ENCODE peak calls at places on chromosomes 11 and 22, in seven cellular contexts. Q is mesendoderm, D is HCT116, G is IMR-90, B is transverse colon, W is tibial nerve, O is small intestine. R is an unnamed sample.

GRCh38 chr22:39312410-39312809 is 7.0 kb downstream of the RPL3 start:
- DNase-seq in Q (no peak), D (no peak), G (no peak), B (no peak), W (no peak), O (no peak), R (no peak)

GRCh38 chr11:128846985-128847384 is 20.1 kb downstream of the KCNJ1 start:
- DNase-seq in Q (no peak), D (no peak), G (no peak), B (no peak), W (no peak), O (no peak), R (no peak)

GRCh38 chr11:46710821-46711269 is 8.2 kb upstream of the F2 start:
- DNase-seq in Q (no peak), D (no peak), G (peak), B (peak), W (peak), O (no peak), R (no peak)

GRCh38 chr11:70066628-70067027 is 11.5 kb upstream of the ANO1 start:
- DNase-seq in Q (no peak), D (no peak), G (no peak), B (no peak), W (no peak), O (no peak), R (no peak)

GRCh38 chr11:11155962-11156815 is 196.9 kb downstream of the CSNK2A3 start:
- DNase-seq in Q (peak), D (peak), G (no peak), B (no peak), W (no peak), O (no peak), R (no peak)

GRCh38 chr11:10727259-10727851 is 23.7 kb upstream of the CTR9 start:
- DNase-seq in Q (no peak), D (no peak), G (peak), B (no peak), W (no peak), O (no peak), R (no peak)

GRCh38 chr11:93236741-93237675 is 39.2 kb upstream of the SLC36A4 start:
- DNase-seq in Q (peak), D (peak), G (peak), B (peak), W (no peak), O (peak), R (no peak)

GRCh38 chr11:26749927-26750326 is 28.1 kb upstream of the SLC5A12 start:
- DNase-seq in Q (no peak), D (no peak), G (no peak), B (no peak), W (no peak), O (no peak), R (no peak)

GRCh38 chr11:26805001-26805400 is 83.1 kb upstream of the SLC5A12 start:
- DNase-seq in Q (peak), D (no peak), G (no peak), B (no peak), W (no peak), O (no peak), R (no peak)

GRCh38 chr11:3809624-3809928 is 1.2 kb downstream of the PGAP2 start:
- DNase-seq in Q (peak), D (no peak), G (no peak), B (no peak), W (no peak), O (no peak), R (no peak)

GRCh38 chr22:37207981-37208380 is 4.3 kb downstream of the SSTR3 start:
- DNase-seq in Q (no peak), D (no peak), G (no peak), B (no peak), W (no peak), O (no peak), R (no peak)

GRCh38 chr11:2459796-2460531 is 15.2 kb downstream of the KCNQ1 start:
- DNase-seq in Q (no peak), D (no peak), G (no peak), B (peak), W (no peak), O (no peak), R (no peak)

GRCh38 chr11:130089669-130090063 is 20.0 kb downstream of the APLP2 start:
- DNase-seq in Q (no peak), D (no peak), G (no peak), B (no peak), W (no peak), O (no peak), R (no peak)

GRCh38 chr11:32113637-32114203 is 22.8 kb downstream of the RCN1 start:
- DNase-seq in Q (peak), D (no peak), G (no peak), B (no peak), W (no peak), O (no peak), R (no peak)

GRCh38 chr11:132888226-132888625 is 644.1 kb downstream of the OPCML start:
- DNase-seq in Q (no peak), D (no peak), G (peak), B (no peak), W (no peak), O (no peak), R (no peak)

GRCh38 chr11:35466058-35466457 is 46.7 kb upstream of the SLC1A2 start:
- DNase-seq in Q (no peak), D (no peak), G (no peak), B (no peak), W (no peak), O (no peak), R (no peak)

GRCh38 chr11:86551286-86551685 is 121.1 kb downstream of the ME3 start:
- DNase-seq in Q (peak), D (no peak), G (peak), B (no peak), W (no peak), O (peak), R (peak)

GRCh38 chr22:25700996-25701815 is 40.8 kb upstream of the MYO18B start:
- DNase-seq in Q (no peak), D (no peak), G (peak), B (no peak), W (no peak), O (no peak), R (peak)

GRCh38 chr11:114134870-114135269 is 75.4 kb downstream of the ZBTB16 start:
- DNase-seq in Q (peak), D (no peak), G (peak), B (peak), W (no peak), O (no peak), R (no peak)

GRCh38 chr11:65964906-65965305 is 3.4 kb downstream of the SART1 start:
- DNase-seq in Q (no peak), D (no peak), G (no peak), B (no peak), W (no peak), O (no peak), R (no peak)

GRCh38 chr11:832529-833113 is at the start of gene CD151:
- DNase-seq in Q (peak), D (no peak), G (peak), B (peak), W (no peak), O (peak), R (no peak)

GRCh38 chr11:104036603-104037394 is at the start of gene DDI1:
- DNase-seq in Q (no peak), D (no peak), G (no peak), B (no peak), W (no peak), O (no peak), R (no peak)

GRCh38 chr11:2271077-2271326 is 614 bp upstream of the ASCL2 start:
- DNase-seq in Q (no peak), D (no peak), G (no peak), B (peak), W (no peak), O (peak), R (no peak)

GRCh38 chr11:8871283-8871775 is 39.7 kb upstream of the AKIP1 start:
- DNase-seq in Q (peak), D (peak), G (peak), B (peak), W (peak), O (peak), R (peak)

GRCh38 chr22:36144886-36145541 is 15.5 kb downstream of the APOL3 start:
- DNase-seq in Q (peak), D (peak), G (peak), B (peak), W (no peak), O (peak), R (peak)

GRCh38 chr11:31786996-31787685 is 24.0 kb downstream of the PAX6 start:
- DNase-seq in Q (no peak), D (no peak), G (no peak), B (no peak), W (no peak), O (no peak), R (no peak)

GRCh38 chr11:128848815-128849455 is 18.2 kb downstream of the KCNJ1 start:
- DNase-seq in Q (peak), D (peak), G (peak), B (peak), W (no peak), O (peak), R (no peak)

GRCh38 chr11:65920035-65920802 is 993 bp downstream of the DRAP1 start:
- DNase-seq in Q (no peak), D (no peak), G (no peak), B (peak), W (no peak), O (no peak), R (peak)

GRCh38 chr11:72144807-72145565 is 9.5 kb downstream of the FOLR3 start:
- DNase-seq in Q (no peak), D (no peak), G (peak), B (no peak), W (no peak), O (peak), R (peak)

GRCh38 chr11:118620529-118621070 is 13.2 kb downstream of the PHLDB1 start:
- DNase-seq in Q (no peak), D (no peak), G (no peak), B (no peak), W (no peak), O (no peak), R (no peak)

GRCh38 chr11:118615996-118616395 is 8.6 kb downstream of the PHLDB1 start:
- DNase-seq in Q (peak), D (no peak), G (no peak), B (no peak), W (peak), O (no peak), R (no peak)

GRCh38 chr11:118619444-118620205 is 12.2 kb downstream of the PHLDB1 start:
- DNase-seq in Q (no peak), D (no peak), G (peak), B (no peak), W (no peak), O (no peak), R (peak)

GRCh38 chr11:118618991-118619375 is 11.6 kb downstream of the PHLDB1 start:
- DNase-seq in Q (no peak), D (no peak), G (peak), B (no peak), W (peak), O (no peak), R (peak)

GRCh38 chr11:118618115-118618990 is 10.9 kb downstream of the PHLDB1 start:
- DNase-seq in Q (no peak), D (no peak), G (peak), B (no peak), W (peak), O (no peak), R (peak)
- H3K4me3 ChIP-seq in Q (no peak), D (no peak), G (no peak), B (no peak), W (peak), O (no peak), R (no peak)

GRCh38 chr11:81420668-81421550 is 1312.8 kb downstream of the FAM181B start:
- DNase-seq in Q (peak), D (no peak), G (no peak), B (no peak), W (no peak), O (no peak), R (no peak)
- H3K4me3 ChIP-seq in Q (no peak), D (no peak), G (no peak), B (no peak), W (no peak), O (no peak), R (no peak)

DNA sequence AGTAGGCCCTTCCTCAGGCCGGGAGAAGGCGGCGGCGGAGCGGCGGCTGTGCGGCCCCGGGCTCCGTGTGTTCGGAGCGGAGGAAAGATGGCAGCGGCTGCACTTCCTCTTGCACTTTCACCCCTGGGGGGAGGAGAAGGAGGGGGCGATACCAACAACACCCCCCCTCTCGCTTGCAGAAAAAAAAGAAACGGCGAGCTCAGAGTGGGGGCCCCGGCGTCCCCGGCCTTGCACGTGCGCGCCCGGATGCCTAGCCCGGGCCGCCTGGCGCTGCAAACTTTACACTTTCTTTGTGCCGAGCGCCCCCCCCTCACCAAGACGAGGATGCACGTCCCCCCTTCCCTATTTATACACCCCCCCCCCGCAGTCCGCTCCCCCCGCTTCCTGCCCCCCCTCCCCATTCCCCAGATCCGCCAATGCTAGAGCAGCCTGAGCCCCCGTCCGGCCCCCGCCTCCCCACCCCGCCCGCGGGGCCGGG is at the start of gene PATZ1:
- DNase-seq in Q (peak), D (peak), G (peak), B (peak), W (peak), O (peak), R (peak)
- H3K4me3 ChIP-seq in Q (peak), D (peak), G (peak), B (peak), W (peak), O (peak), R (peak)

DNA sequence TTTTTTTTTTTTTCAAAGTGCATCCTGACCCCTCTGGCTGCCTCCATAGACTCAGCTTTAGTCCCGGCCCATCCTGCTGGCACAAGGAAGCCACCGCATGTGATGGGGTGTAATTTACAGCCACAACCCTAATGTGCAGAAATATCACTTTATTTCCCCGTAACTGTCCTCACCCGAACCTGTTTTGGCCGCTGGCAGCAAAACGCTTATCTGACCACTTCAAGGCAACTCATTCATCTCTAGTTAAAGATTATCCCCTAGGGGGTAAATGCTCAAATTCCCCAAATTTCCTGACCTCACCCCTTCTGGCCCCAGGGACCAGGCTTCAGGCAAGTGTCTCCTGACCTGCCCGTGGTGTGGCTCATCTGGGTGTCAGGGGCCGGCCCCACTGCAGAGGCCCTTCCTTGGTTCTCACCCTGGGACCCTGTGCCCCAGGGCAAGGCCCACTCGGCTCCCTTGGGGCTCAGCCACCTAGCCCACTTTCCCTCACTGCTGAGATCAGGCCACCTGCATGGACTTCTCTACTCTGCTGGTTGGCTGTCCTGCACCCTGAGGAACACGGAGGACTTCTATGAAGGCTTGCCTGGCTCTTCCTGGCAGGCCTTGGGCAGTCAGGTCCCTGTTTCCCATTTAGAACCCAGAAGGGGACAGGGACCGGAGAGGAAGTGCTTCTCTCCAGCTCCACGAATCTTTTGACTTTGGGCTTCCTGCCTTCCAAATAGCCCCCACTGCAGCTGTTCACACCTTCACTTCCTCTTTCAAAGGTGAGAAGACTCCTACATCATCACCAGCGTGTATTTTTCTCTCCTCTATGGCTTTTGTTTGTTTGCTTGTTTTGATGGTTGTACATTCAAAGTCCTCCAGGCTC is 53.3 kb downstream of the WNT11 start:
- DNase-seq in Q (peak), D (no peak), G (no peak), B (peak), W (no peak), O (no peak), R (no peak)
- H3K4me3 ChIP-seq in Q (no peak), D (no peak), G (no peak), B (no peak), W (peak), O (no peak), R (no peak)

DNA sequence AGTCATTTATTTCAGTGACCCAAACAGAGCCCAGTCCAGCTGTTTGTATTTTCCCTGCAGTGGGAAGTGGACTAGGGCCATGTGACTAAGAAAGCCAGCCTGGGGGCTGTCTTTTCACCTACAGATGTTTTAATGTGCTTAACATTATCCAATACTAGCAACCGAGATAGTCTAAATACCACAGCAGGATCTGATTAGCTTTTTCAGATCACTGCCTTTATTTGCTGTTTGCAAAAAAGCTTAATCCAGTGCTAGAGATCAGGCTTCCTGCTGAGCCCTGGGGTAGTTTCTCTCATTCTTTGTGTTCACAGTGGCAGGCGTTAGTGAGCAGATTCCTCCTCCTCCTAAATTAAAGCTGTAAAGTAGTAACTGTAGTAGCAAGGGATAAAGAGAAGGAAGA is 35.0 kb downstream of the ZC3H12C start:
- DNase-seq in Q (peak), D (no peak), G (peak), B (no peak), W (no peak), O (no peak), R (no peak)
- H3K4me3 ChIP-seq in Q (no peak), D (no peak), G (no peak), B (no peak), W (no peak), O (no peak), R (no peak)

DNA sequence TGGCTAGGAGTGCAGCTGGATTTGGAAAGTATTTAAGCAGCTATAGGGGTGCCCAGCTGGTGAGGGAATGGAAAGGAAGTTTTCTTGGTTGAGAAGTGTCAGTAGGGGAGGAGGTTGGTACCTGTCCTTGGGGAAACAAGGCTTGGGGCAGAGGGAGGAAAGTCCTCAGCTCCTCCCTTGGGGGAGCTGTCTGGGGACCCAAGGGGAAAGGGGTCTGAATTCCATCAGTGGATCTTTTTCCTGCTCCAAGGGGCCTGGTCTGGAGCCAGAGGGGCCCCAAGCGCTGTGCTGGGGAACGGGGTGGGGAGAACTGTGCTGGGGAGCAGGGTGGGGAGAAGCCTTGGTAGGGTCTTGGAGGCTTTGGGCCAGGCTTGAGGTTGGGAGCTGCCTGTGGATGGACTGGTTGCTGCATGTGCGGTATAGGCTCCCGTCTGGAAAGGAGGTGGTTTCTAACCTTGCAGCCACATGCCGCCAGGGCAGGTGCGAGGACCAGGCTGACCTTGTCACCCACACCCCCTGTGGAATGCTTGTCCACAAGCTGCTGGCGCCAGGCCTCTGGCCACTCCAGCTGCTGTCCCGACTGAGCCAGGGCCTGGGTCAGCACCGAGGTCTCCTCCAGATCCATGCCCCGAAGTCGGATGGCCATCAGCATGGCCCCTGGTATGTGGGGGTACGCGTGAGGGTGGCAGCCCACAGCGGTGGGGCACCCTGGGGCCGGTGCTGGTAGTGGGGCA is 963 bp downstream of the TYMP start:
- DNase-seq in Q (no peak), D (no peak), G (no peak), B (peak), W (no peak), O (peak), R (no peak)
- H3K4me3 ChIP-seq in Q (no peak), D (peak), G (no peak), B (peak), W (peak), O (peak), R (no peak)

R was measured in SJSA1.